ENCODE peak calls at places on chromosomes 6 and 20, in seven cellular contexts. J is esophagus muscularis mucosa, D is brain microvascular endothelial cell, M is ascending aorta, B is fibroblast of lung, O is fibroblast of mammary gland, U is mucosa of descending colon. V is an unnamed sample.

GRCh38 chr6:105087571-105088211 is 92.1 kb downstream of the POPDC3 start:
- DNase-seq in U (no peak), O (peak), J (no peak), M (no peak), D (peak), B (peak), V (peak)

GRCh38 chr6:82959385-82959941 is 106.2 kb downstream of the UBE3D start:
- DNase-seq in O (peak), U (no peak), J (peak), D (no peak), B (peak), M (no peak), V (peak)

GRCh38 chr20:21514553-21515251 is 838 bp upstream of the NKX2-2 start:
- DNase-seq in M (no peak), J (no peak), O (no peak), U (no peak), D (no peak), B (no peak), V (no peak)

GRCh38 chr6:105424177-105424783 is 21.4 kb upstream of the PREP start:
- DNase-seq in D (peak), O (peak), J (no peak), M (peak), B (peak), U (no peak), V (peak)

GRCh38 chr20:50439539-50440453 is 70.4 kb upstream of the PTPN1 start:
- DNase-seq in O (peak), J (no peak), D (no peak), B (no peak), M (no peak), U (no peak), V (no peak)

GRCh38 chr20:46118481-46119020 is 437 bp downstream of the CD40 start:
- DNase-seq in B (no peak), M (peak), U (peak), D (no peak), O (peak), J (no peak), V (no peak)

GRCh38 chr6:62612526-62612925 is 326.5 kb upstream of the KHDRBS2 start:
- DNase-seq in D (no peak), M (no peak), J (no peak), O (no peak), U (no peak), B (no peak), V (no peak)

GRCh38 chr6:81214414-81215091 is 537.9 kb downstream of the TENT5A start:
- DNase-seq in U (peak), O (no peak), J (no peak), D (no peak), M (no peak), B (no peak), V (no peak)

GRCh38 chr20:38198238-38198861 is 33.3 kb upstream of the TGM2 start:
- DNase-seq in M (peak), O (peak), J (no peak), U (no peak), B (no peak), D (no peak), V (peak)

GRCh38 chr6:28767133-28767532 is 156.7 kb downstream of the TRIM27 start:
- DNase-seq in D (no peak), U (no peak), M (no peak), B (no peak), J (peak), O (no peak), V (no peak)

GRCh38 chr6:2852514-2852855 is 10.8 kb upstream of the SERPINB1 start:
- DNase-seq in D (no peak), U (no peak), M (peak), J (no peak), B (no peak), O (no peak), V (no peak)

GRCh38 chr6:165847407-165848098 is 184.5 kb upstream of the PDE10A start:
- DNase-seq in D (no peak), O (peak), M (no peak), U (no peak), J (no peak), B (peak), V (no peak)

GRCh38 chr6:101126501-101126900 is 245.4 kb upstream of the ASCC3 start:
- DNase-seq in O (no peak), U (no peak), D (no peak), M (no peak), J (no peak), B (no peak), V (no peak)

GRCh38 chr20:59848182-59848581 is 85.3 kb downstream of the SYCP2 start:
- DNase-seq in J (no peak), O (no peak), D (no peak), U (no peak), M (no peak), B (no peak), V (no peak)
- TF ChIP-seq CTCF in J (no peak), O (no peak), D (no peak), U (no peak), M (no peak), B (no peak), V (no peak)

GRCh38 chr20:62479218-62479617 is 3.4 kb upstream of the GATA5 start:
- DNase-seq in M (no peak), B (no peak), J (no peak), O (no peak), D (no peak), U (no peak), V (no peak)

GRCh38 chr20:62476074-62476838 is 461 bp upstream of the GATA5 start:
- DNase-seq in U (no peak), J (no peak), B (no peak), M (no peak), D (no peak), O (no peak), V (no peak)

GRCh38 chr20:62480318-62480717 is 4.5 kb upstream of the GATA5 start:
- DNase-seq in D (no peak), O (no peak), U (no peak), B (no peak), M (no peak), J (no peak), V (no peak)

GRCh38 chr20:62475819-62476073 is at the start of gene GATA5:
- DNase-seq in U (no peak), D (no peak), M (no peak), B (no peak), O (no peak), J (no peak), V (no peak)

GRCh38 chr20:62477669-62478450 is 2.1 kb upstream of the GATA5 start:
- DNase-seq in J (no peak), U (no peak), D (no peak), M (no peak), B (no peak), O (no peak), V (no peak)
- TF ChIP-seq CTCF in J (no peak), U (no peak), D (no peak), M (no peak), B (no peak), O (no peak), V (no peak)

DNA sequence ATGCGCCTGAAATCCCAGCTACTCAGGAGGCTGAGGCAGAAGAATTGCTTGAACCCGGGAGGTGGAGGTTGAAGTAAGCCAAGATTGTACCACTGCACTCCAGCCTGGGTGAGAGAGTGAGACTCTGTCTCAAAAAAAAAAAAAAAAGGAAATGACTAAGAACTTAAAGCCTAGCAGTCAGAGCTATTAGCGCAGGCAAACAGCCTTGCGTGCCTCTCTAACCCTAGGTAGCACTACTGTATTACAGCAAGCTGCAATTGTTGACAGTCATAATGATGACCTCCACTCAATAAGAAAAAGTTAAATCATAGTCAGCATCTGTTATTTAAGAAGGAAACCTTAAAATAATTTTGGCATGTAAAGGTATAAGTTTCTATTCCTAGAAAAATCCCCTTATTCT is 14.4 kb downstream of the GSS start:
- DNase-seq in J (no peak), D (peak), M (no peak), U (no peak), B (no peak), O (no peak), V (no peak)
- TF ChIP-seq CTCF in J (no peak), D (no peak), M (no peak), U (no peak), B (no peak), O (no peak), V (no peak)

GRCh38 chr6:148396926-148397325 is 54.3 kb downstream of the SASH1 start:
- DNase-seq in U (no peak), D (no peak), J (no peak), M (no peak), B (no peak), O (no peak), V (no peak)
- TF ChIP-seq CTCF in U (no peak), D (no peak), J (no peak), M (no peak), B (no peak), O (no peak), V (no peak)

GRCh38 chr6:3905853-3906190 is 56.6 kb downstream of the FAM50B start:
- DNase-seq in B (peak), U (no peak), D (no peak), J (no peak), O (no peak), M (peak), V (no peak)
- TF ChIP-seq CTCF in B (no peak), U (no peak), D (no peak), J (no peak), O (no peak), M (no peak), V (no peak)

GRCh38 chr6:124659427-124659826 is 302.8 kb upstream of the RNF217 start:
- DNase-seq in O (no peak), J (no peak), U (no peak), B (no peak), M (no peak), D (no peak), V (no peak)
- TF ChIP-seq CTCF in O (no peak), J (no peak), U (no peak), B (peak), M (no peak), D (peak), V (no peak)

DNA sequence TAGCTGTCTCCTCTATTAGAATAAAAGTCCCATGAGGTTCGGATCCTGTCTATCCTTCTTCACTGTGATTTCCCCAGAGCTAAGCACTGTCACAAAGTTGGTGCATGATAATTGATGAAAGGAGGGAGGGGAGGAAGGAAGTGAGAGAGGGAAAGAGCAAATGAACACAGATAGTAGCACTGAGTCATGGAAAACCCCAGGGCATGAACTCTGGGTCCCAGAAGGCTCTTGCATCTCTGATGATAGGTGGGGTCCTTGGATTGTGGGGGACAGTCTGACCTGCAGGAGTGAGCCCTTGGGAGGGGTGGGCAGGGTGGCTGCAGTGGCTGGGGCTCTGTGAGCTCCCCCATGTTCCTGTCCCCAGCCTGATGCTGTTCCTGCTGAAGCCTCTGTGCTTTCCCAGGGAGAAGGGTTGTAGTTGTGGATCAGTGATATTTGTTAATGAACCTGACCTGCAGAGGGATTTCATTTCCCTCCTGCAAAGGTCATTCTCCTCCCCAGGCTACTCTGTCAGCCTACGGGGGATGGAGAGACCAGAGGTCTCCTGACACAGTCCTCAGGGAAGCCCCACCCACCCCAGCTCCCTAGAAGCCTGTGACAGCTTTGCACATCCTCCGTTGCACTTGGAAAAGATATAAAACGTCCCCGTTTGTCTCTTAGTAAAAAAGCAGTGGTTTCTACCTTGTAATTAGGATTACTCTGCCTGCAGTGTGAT is 293.9 kb downstream of the LRFN2 start:
- DNase-seq in M (no peak), D (no peak), B (no peak), U (no peak), O (no peak), J (no peak), V (no peak)
- TF ChIP-seq CTCF in M (no peak), D (no peak), B (no peak), U (no peak), O (no peak), J (no peak), V (no peak)

DNA sequence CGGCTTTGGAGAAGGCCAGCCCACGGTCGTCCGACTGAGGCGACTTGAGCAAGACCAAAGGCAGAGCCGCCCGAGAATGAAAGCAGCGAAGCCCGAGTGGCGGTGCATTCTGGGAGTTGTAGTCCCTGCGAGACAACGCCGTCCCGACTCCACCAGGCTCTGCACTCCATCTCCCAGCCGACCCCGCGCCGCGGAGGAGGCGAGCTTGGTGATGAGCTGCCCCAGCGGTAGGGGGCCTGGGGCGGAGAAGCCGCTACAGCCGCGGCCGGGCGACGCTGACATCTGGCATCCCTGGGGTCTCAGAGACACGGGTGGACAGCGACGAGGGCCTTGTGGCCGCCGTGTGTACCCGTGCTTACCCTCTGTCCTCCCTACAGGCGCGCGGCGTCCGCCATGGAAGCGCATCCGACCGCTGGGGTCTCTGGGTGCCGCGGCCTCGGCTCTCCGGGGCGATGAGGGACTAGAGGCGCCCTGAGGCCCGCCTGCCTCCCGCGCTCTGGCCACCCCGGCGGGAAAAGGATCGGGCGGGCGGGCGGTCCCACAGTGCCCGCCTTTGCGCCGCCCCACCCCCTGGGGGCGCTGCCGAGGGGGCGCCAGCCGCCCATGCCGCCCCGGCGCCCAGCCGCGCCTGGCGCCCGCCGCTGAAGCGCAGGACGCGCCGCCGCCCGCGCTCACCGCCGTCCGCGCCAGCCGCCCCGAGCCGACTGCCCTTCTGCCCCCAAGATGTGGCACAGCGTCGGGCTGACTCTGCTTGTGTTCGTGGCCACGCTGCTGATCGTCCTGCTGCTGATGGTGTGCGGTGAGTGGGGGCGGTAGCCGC is at the start of gene SMIM13:
- DNase-seq in M (peak), D (peak), O (peak), J (peak), B (peak), U (peak), V (peak)
- TF ChIP-seq CTCF in M (peak), D (peak), O (no peak), J (peak), B (peak), U (peak), V (peak)

GRCh38 chr6:25512560-25512959 is 139.5 kb upstream of the SCGN start:
- DNase-seq in D (no peak), U (no peak), M (no peak), O (no peak), J (no peak), B (no peak), V (no peak)
- TF ChIP-seq CTCF in D (no peak), U (no peak), M (no peak), O (no peak), J (no peak), B (no peak), V (no peak)

GRCh38 chr6:26224940-26225847 is 138.0 kb downstream of the HFE start:
- DNase-seq in M (no peak), D (peak), B (peak), J (no peak), O (peak), U (peak), V (peak)
- TF ChIP-seq CTCF in M (no peak), D (peak), B (peak), J (no peak), O (no peak), U (no peak), V (no peak)